ENCODE peak calls at places on chromosomes 16 and 17, in four cellular contexts. S is astrocyte of the cerebellum, X is AG09319, V is nephron progenitor cell. W is an unnamed sample.

GRCh38 chr17:70208825-70209555 is 39.7 kb downstream of the KCNJ2 start:
- DNase-seq in X (no peak), V (no peak), S (no peak), W (no peak)

GRCh38 chr17:35729405-35729833 is 2.0 kb upstream of the RASL10B start:
- DNase-seq in X (no peak), V (no peak), S (no peak), W (no peak)

GRCh38 chr16:85429776-85430522 is 183.2 kb upstream of the GSE1 start:
- DNase-seq in V (peak; percentile 0), S (no peak), X (no peak), W (no peak)

GRCh38 chr17:40921026-40921425 is 16.4 kb downstream of the KRT23 start:
- DNase-seq in V (no peak), X (no peak), S (no peak), W (no peak)

GRCh38 chr17:41739661-41740352 is 5.4 kb upstream of the HAP1 start:
- DNase-seq in S (no peak), V (no peak), X (no peak), W (peak; percentile 83)

GRCh38 chr17:57724038-57724728 is 20.9 kb downstream of the CCDC182 start:
- DNase-seq in X (no peak), V (no peak), S (no peak), W (no peak)

GRCh38 chr16:84648595-84649510 is 542 bp downstream of the KLHL36 start:
- DNase-seq in S (no peak), X (no peak), V (peak; percentile 68), W (no peak)

GRCh38 chr17:66426397-66427033 is 124.1 kb downstream of the PRKCA start:
- DNase-seq in X (no peak), V (no peak), S (no peak), W (no peak)

DNA sequence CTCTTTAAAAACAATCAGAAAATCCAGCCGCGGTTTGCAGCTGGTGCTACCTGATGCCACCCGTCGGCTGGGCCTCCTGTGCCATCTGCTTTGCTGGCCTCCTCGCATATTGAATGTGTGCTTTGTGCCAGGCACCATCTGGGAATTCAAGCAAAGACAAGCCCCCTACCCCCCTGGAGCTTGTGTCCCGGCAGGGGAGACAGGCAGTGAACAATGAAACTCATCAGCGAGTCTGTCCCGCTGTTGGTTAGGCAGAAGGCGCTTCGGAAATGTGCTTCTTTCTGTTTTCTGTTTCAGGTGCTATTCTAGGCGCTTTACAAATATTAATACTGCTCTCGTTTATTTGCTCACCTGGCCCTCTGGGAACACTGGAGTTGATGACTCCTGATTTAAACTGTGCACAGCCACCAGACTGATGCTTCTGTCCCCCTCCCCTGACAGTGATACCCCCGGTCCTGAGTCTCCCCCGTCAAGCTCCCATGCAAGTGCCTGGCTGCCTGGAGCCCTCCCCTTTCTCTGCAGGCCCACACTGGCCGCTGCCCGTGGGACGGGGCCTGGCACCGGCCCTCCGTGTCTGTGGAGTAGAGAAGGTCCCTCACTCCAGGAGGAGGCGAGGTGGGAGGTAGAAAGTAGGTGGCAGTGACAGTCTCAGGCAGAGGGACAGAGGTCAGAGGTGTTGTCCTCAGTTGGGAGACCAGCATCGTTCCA is 126.1 kb upstream of the PLCG2 start:
- DNase-seq in S (no peak), V (no peak), X (no peak), W (no peak)
- TF ChIP-seq CTCF in S (no peak), V (no peak), X (no peak), W (no peak)

GRCh38 chr16:86834451-86835035 is 256.2 kb downstream of the FOXL1 start:
- DNase-seq in X (no peak), S (no peak), V (peak; percentile 34), W (peak; percentile 82)
- TF ChIP-seq CTCF in X (peak; percentile 0), S (peak; percentile 46), V (no peak), W (peak; percentile 59)

GRCh38 chr16:65700599-65700998 is 578.7 kb upstream of the CDH11 start:
- DNase-seq in V (no peak), X (no peak), S (no peak), W (no peak)

GRCh38 chr16:65697516-65697915 is 575.7 kb upstream of the CDH11 start:
- DNase-seq in X (no peak), V (no peak), S (no peak), W (no peak)

GRCh38 chr16:65698943-65699342 is 577.1 kb upstream of the CDH11 start:
- DNase-seq in X (peak; percentile 61), V (no peak), S (no peak), W (no peak)

GRCh38 chr16:65704866-65705265 is 583.0 kb upstream of the CDH11 start:
- DNase-seq in X (no peak), V (no peak), S (no peak), W (no peak)

DNA sequence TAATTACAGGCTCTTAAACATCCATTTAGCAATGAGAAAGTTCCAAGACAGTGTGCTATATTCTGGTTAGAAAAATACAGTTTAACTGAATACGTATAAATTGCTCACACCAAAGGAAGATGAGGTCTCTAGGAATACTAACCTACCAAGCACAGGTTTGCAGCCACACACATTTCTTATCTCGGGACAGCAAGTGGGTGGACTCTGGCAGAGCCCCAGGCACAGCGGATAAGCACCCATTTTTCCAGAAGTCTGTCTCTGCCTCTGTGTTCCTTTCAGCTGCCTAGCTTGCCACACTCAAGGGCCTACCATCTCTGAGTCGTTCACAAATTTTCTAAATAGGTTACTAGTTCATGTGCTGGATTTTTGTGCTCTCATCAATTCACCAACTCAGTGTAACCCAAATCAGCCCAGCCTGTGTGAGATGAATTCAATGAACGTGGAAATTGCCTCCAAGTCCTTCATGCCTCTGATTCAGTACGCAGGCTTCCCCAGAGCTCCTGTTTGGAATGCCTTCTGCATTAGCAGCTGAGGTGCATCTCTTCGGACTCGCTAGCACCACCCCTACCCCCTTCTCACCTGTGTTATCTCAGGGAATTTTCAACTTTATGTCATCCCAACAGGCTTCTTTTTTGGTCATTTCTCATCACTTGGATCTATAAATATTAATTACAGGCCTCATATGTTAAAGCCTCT is 581.0 kb upstream of the CDH11 start:
- DNase-seq in S (no peak), V (no peak), X (no peak), W (no peak)
- TF ChIP-seq CTCF in S (no peak), V (no peak), X (no peak), W (no peak)

GRCh38 chr17:34357398-34357797 is 1.1 kb downstream of the CCL13 start:
- DNase-seq in S (no peak), X (no peak), V (no peak), W (no peak)
- TF ChIP-seq CTCF in S (no peak), X (no peak), V (no peak), W (no peak)

GRCh38 chr17:76255801-76256429 is 9.2 kb upstream of the UBALD2 start:
- DNase-seq in V (no peak), X (no peak), S (no peak), W (no peak)
- TF ChIP-seq CTCF in V (no peak), X (no peak), S (no peak), W (no peak)

GRCh38 chr16:88407042-88407420 is 24.3 kb downstream of the ZNF469 start:
- DNase-seq in S (no peak), X (no peak), V (no peak), W (no peak)
- TF ChIP-seq CTCF in S (no peak), X (no peak), V (no peak), W (no peak)

GRCh38 chr17:73360961-73361761 is 49.4 kb upstream of the CDC42EP4 start:
- DNase-seq in S (no peak), V (peak; percentile 88), X (no peak), W (no peak)
- TF ChIP-seq CTCF in S (no peak), V (no peak), X (no peak), W (no peak)

GRCh38 chr16:48153689-48154265 is 2.0 kb downstream of the ABCC12 start:
- DNase-seq in S (no peak), V (no peak), X (no peak), W (no peak)
- TF ChIP-seq CTCF in S (no peak), V (no peak), X (no peak), W (no peak)

GRCh38 chr16:55171241-55171640 is 152.8 kb upstream of the IRX6 start:
- DNase-seq in X (no peak), S (no peak), V (no peak), W (no peak)
- TF ChIP-seq CTCF in X (no peak), S (no peak), V (no peak), W (no peak)

GRCh38 chr17:74070374-74070773 is 133.1 kb upstream of the RPL38 start:
- DNase-seq in S (no peak), X (no peak), V (no peak), W (no peak)
- TF ChIP-seq CTCF in S (no peak), X (no peak), V (no peak), W (no peak)

W was measured in HFFc6.